ENCODE peak calls at places on chromosomes 11 and 22, in seven cellular contexts. K, Z, U, R, D, J and O are unnamed samples.

GRCh38 chr11:117564321-117564720 is 232.7 kb downstream of the DSCAML1 start:
- DNase-seq in K (no peak), Z (no peak), U (no peak), R (no peak), D (no peak), J (no peak), O (no peak)

GRCh38 chr11:28727254-28727653 is 619.1 kb downstream of the METTL15 start:
- DNase-seq in K (no peak), Z (no peak), U (peak; percentile 14), R (no peak), D (peak; percentile 54), J (no peak), O (no peak)

GRCh38 chr11:44793350-44794090 is 66.8 kb downstream of the TSPAN18 start:
- DNase-seq in K (no peak), Z (no peak), U (no peak), R (peak; percentile 76), D (peak; percentile 36), J (no peak), O (no peak)

GRCh38 chr22:44595841-44596341 is 97.9 kb upstream of the RTL6 start:
- DNase-seq in K (no peak), Z (no peak), U (no peak), R (peak; percentile 44), D (peak; percentile 37), J (no peak), O (no peak)

GRCh38 chr22:22243033-22243680 is 1.4 kb upstream of the VPREB1 start:
- DNase-seq in K (no peak), Z (no peak), U (no peak), R (no peak), D (no peak), J (peak; percentile 32), O (no peak)

GRCh38 chr22:19750666-19751490 is 9.7 kb upstream of the TBX1 start:
- DNase-seq in K (no peak), Z (no peak), U (no peak), R (no peak), D (no peak), J (no peak), O (no peak)

GRCh38 chr11:118304809-118305248 is 299 bp downstream of the CD3E start:
- DNase-seq in K (no peak), Z (no peak), U (no peak), R (no peak), D (no peak), J (no peak), O (no peak)

GRCh38 chr11:31805629-31806185 is 5.4 kb downstream of the PAX6 start:
- DNase-seq in K (no peak), Z (no peak), U (no peak), R (peak; percentile 48), D (no peak), J (no peak), O (no peak)

GRCh38 chr11:76208829-76209670 is 2.7 kb upstream of the WNT11 start:
- DNase-seq in K (peak; percentile 72), Z (no peak), U (peak; percentile 72), R (peak; percentile 92), D (peak; percentile 24), J (peak; percentile 60), O (no peak)

GRCh38 chr11:72411623-72412532 is 22.5 kb downstream of the CLPB start:
- DNase-seq in K (no peak), Z (no peak), U (no peak), R (peak; percentile 85), D (no peak), J (peak; percentile 66), O (no peak)

GRCh38 chr11:101618691-101619090 is 34.9 kb upstream of the TRPC6 start:
- DNase-seq in K (no peak), Z (peak; percentile 26), U (peak; percentile 86), R (no peak), D (no peak), J (no peak), O (no peak)

GRCh38 chr22:37566903-37567798 is 6.9 kb downstream of the CDC42EP1 start:
- DNase-seq in K (peak; percentile 85), Z (no peak), U (peak; percentile 77), R (peak; percentile 91), D (peak; percentile 59), J (peak; percentile 85), O (no peak)

GRCh38 chr22:37567991-37568390 is 7.7 kb downstream of the CDC42EP1 start:
- DNase-seq in K (no peak), Z (no peak), U (no peak), R (no peak), D (no peak), J (no peak), O (no peak)

GRCh38 chr22:37568448-37569008 is 8.2 kb downstream of the CDC42EP1 start:
- DNase-seq in K (no peak), Z (no peak), U (no peak), R (no peak), D (no peak), J (no peak), O (no peak)

GRCh38 chr22:37565830-37566229 is 5.5 kb downstream of the CDC42EP1 start:
- DNase-seq in K (no peak), Z (no peak), U (no peak), R (no peak), D (no peak), J (no peak), O (no peak)

DNA sequence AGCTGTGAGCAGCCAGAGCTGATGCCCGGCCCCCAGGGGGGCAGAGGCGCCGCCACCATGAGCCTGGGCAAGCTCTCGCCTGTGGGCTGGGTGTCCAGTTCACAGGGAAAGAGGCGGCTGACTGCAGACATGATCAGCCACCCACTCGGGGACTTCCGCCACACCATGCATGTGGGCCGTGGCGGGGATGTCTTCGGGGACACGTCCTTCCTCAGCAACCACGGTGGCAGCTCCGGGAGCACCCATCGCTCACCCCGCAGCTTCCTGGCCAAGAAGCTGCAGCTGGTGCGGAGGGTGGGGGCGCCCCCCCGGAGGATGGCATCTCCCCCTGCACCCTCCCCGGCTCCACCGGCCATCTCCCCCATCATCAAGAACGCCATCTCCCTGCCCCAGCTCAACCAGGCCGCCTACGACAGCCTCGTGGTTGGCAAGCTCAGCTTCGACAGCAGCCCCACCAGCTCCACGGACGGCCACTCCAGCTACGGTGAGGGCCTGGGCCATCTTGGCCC is 6.1 kb downstream of the CDC42EP1 start:
- DNase-seq in K (no peak), Z (no peak), U (no peak), R (no peak), D (no peak), J (no peak), O (no peak)
- H3K4me3 ChIP-seq in K (no peak overlapping the region), Z (no peak overlapping the region), U (no peak overlapping the region), R (no peak overlapping the region), D (no peak overlapping the region), J (no peak overlapping the region), O (no peak overlapping the region)

DNA sequence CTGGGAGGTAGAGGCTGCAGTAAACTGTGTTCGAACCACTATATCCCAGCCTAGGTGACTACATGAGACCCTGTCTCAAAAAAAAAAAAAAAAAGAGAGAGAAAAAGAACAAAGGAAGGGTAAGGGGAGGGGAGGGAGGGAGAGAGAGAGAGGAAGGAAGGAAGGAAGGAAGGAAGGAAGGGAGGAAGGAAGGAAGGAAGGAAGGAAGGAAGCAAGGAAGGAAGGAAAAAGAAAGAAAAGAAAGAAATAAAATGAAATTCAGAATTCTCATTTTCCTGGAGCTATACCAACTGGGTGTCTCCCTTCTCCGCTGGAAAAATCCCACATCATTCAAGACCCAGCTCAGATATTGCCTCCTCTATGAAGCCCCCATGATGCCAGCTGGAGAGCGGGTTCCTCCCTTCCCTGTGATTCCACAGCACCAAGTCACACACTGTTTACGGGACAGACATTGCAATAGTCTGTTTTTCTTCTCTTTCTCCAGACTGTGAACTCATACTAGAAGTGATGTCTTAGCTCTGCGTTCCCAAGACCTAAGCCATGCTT is 3.0 kb upstream of the PPFIA1 start:
- DNase-seq in K (no peak), Z (no peak), U (peak; percentile 15), R (no peak), D (no peak), J (no peak), O (no peak)
- TF ChIP-seq CTCF in K (no peak), Z (no peak), U (no peak), R (no peak), D (no peak), J (no peak), O (no peak)

GRCh38 chr11:95684170-95684569 is 105.4 kb downstream of the FAM76B start:
- DNase-seq in K (no peak), Z (no peak), U (no peak), R (no peak), D (no peak), J (no peak), O (no peak)
- H3K4me3 ChIP-seq in K (no peak overlapping the region), Z (no peak overlapping the region), U (no peak overlapping the region), R (no peak overlapping the region), D (no peak overlapping the region), J (no peak overlapping the region), O (no peak overlapping the region)

GRCh38 chr11:120184371-120184945 is 26.4 kb upstream of the OAF start:
- DNase-seq in K (peak; percentile 66), Z (no peak), U (no peak), R (no peak), D (no peak), J (no peak), O (no peak)

GRCh38 chr11:120182357-120182756 is 28.5 kb upstream of the OAF start:
- DNase-seq in K (no peak), Z (no peak), U (no peak), R (no peak), D (no peak), J (no peak), O (no peak)

GRCh38 chr11:120181446-120181992 is 29.3 kb upstream of the OAF start:
- DNase-seq in K (no peak), Z (no peak), U (no peak), R (no peak), D (no peak), J (no peak), O (no peak)

GRCh38 chr11:120183701-120184141 is 27.1 kb upstream of the OAF start:
- DNase-seq in K (no peak), Z (no peak), U (no peak), R (no peak), D (no peak), J (no peak), O (no peak)

DNA sequence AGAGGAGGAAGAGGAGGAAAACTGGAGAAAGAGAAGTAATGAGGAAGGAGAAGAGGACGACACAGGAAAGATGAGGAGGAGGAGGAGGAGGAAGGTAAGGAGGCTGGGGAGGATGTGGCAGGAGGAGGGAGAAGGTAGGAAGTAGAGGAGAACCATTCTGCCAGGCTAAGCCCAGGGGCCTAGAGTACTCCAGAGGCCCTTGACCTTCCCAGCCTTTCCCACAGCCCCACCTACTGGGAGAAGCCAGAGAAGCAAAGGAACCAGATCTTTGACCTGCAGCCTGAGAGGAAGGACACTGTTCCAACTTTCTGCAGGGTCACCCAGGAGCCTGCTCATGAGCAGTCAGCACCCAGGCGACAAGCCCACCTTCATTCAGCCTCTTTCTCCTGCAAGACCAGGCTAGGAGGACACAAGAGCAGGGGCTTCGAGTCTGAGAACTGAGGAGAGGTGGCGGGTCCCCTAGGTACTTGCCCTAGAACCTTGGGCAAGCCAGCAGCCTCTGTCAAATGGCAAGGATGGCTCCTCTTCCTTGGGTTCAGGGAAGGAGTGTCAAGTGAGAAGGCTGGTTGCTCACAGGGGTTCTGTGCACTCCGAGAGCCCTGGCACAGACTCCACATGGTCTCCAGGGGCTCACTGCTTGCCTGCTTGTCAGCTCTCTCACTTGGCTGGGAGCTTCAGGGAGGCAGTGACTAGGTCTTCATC is 27.9 kb upstream of the OAF start:
- DNase-seq in K (no peak), Z (no peak), U (peak; percentile 32), R (no peak), D (peak; percentile 53), J (peak; percentile 4), O (no peak)
- TF ChIP-seq CTCF in K (no peak), Z (peak; percentile 44), U (peak; percentile 18), R (peak; percentile 42), D (peak; percentile 47), J (no peak), O (peak; percentile 74)